ENCODE peak calls at places on chromosomes 4 and X, in four cellular contexts. B, A, D and X are unnamed samples.

GRCh38 chrX:17605676-17606075 is 131.6 kb upstream of the SCML1 start:
- DNase-seq in B (no peak), A (no peak), D (no peak), X (no peak)

GRCh38 chr4:63458010-63458409 is 951.2 kb downstream of the TECRL start:
- DNase-seq in B (no peak), D (no peak), A (no peak), X (no peak)

GRCh38 chr4:134470544-134470943 is 269.0 kb upstream of the PABPC4L start:
- DNase-seq in D (peak; percentile 22), B (peak; percentile 4), A (peak; percentile 62), X (no peak)

GRCh38 chrX:110442631-110443030 is 84.0 kb downstream of the RTL9 start:
- DNase-seq in B (peak; percentile 46), A (peak; percentile 8), D (no peak), X (no peak)

GRCh38 chr4:109977854-109978501 is 65.3 kb downstream of the EGF start:
- DNase-seq in B (peak; percentile 48), A (peak; percentile 45), D (no peak), X (no peak)

GRCh38 chr4:87317527-87317926 is 5.2 kb downstream of the HSD17B13 start:
- DNase-seq in D (no peak), A (no peak), B (no peak), X (no peak)

GRCh38 chr4:48261288-48261687 is 8.3 kb downstream of the TEC start:
- DNase-seq in D (no peak), A (no peak), B (no peak), X (no peak)

GRCh38 chr4:185165605-185166063 is 22.6 kb downstream of the SLC25A4 start:
- DNase-seq in B (peak; percentile 44), A (no peak), D (no peak), X (no peak)

GRCh38 chrX:64427787-64428186 is 32.5 kb upstream of the MTMR8 start:
- DNase-seq in A (no peak), B (no peak), D (no peak), X (no peak)